ENCODE peak calls at places on chromosomes 1 and 21, in ten cellular contexts. A is GM23248; K is esophagus muscularis mucosa; V is body of pancreas; L is IMR-90; I is CD8-positive, alpha-beta memory T cell; Z is left ventricle myocardium inferior; W is PC-3; Y is pancreas; U is gastrocnemius medialis. M is an unnamed sample. For H3K9me3, the result is how much of the 10 kb centered on the place peaks cover.

GRCh38 chr1:66323958-66324357 is 210.0 kb upstream of the SGIP1 start:
- DNase-seq in A (peak), K (no peak), V (no peak), L (peak), I (no peak), Z (no peak), W (no peak), Y (no peak), U (no peak), M (no peak)

GRCh38 chr1:46532498-46533178 is 18.8 kb downstream of the KNCN start:
- DNase-seq in A (peak), K (no peak), V (peak), L (peak), I (peak), Z (peak), W (peak), Y (peak), U (peak), M (peak)

GRCh38 chr1:119712342-119713038 is 756 bp downstream of the PHGDH start:
- DNase-seq in A (peak), K (peak), V (peak), L (peak), I (no peak), Z (peak), W (peak), Y (peak), U (peak), M (peak)

GRCh38 chr1:21668232-21669032 is 725 bp downstream of the RAP1GAP start:
- DNase-seq in A (no peak), K (no peak), V (peak), L (no peak), I (no peak), Z (no peak), W (no peak), Y (no peak), U (no peak), M (no peak)

GRCh38 chr1:54649921-54650320 is 8.3 kb downstream of the MROH7 start:
- DNase-seq in A (no peak), K (no peak), V (no peak), L (no peak), I (no peak), Z (no peak), W (no peak), Y (no peak), U (no peak), M (no peak)

GRCh38 chr1:59494145-59494824 is 197.4 kb downstream of the FGGY start:
- DNase-seq in A (peak), K (peak), V (no peak), L (no peak), I (no peak), Z (no peak), W (no peak), Y (no peak), U (no peak), M (no peak)

GRCh38 chr1:209248649-209249279 is 334.8 kb upstream of the CAMK1G start:
- DNase-seq in A (peak), K (peak), V (peak), L (peak), I (no peak), Z (no peak), W (peak), Y (peak), U (no peak), M (no peak)

GRCh38 chr1:181255270-181255929 is 166.9 kb downstream of the IER5 start:
- DNase-seq in A (peak), K (peak), V (peak), L (peak), I (no peak), Z (no peak), W (peak), Y (peak), U (peak), M (no peak)

GRCh38 chr1:238176441-238176840 is 285.7 kb upstream of the ZP4 start:
- DNase-seq in A (no peak), K (no peak), V (no peak), L (no peak), I (no peak), Z (no peak), W (no peak), Y (no peak), U (no peak), M (no peak)

GRCh38 chr21:37535130-37535529 is 168.6 kb downstream of the DYRK1A start:
- DNase-seq in A (no peak), K (no peak), V (no peak), L (no peak), I (no peak), Z (no peak), W (no peak), Y (no peak), U (no peak), M (no peak)

GRCh38 chr1:247294282-247294681 is 37.4 kb downstream of the ZNF496 start:
- DNase-seq in A (peak), K (no peak), V (no peak), L (peak), I (no peak), Z (no peak), W (peak), Y (no peak), U (no peak), M (no peak)

GRCh38 chr1:43521078-43521477 is 9.6 kb upstream of the PTPRF start:
- DNase-seq in A (no peak), K (no peak), V (no peak), L (no peak), I (no peak), Z (no peak), W (no peak), Y (no peak), U (no peak), M (no peak)

GRCh38 chr1:51861669-51862068 is 16.9 kb downstream of the NRDC start:
- DNase-seq in A (peak), K (no peak), V (no peak), L (peak), I (no peak), Z (no peak), W (peak), Y (no peak), U (no peak), M (no peak)

GRCh38 chr1:20732071-20732587 is 374 bp downstream of the SH2D5 start:
- DNase-seq in A (peak), K (no peak), V (peak), L (peak), I (peak), Z (peak), W (peak), Y (peak), U (no peak), M (peak)

GRCh38 chr1:223243441-223244050 is 100.5 kb upstream of the TLR5 start:
- DNase-seq in A (no peak), K (no peak), V (no peak), L (no peak), I (no peak), Z (no peak), W (no peak), Y (no peak), U (no peak), M (peak)

GRCh38 chr1:22527555-22528296 is 35.6 kb upstream of the EPHA8 start:
- DNase-seq in A (peak), K (no peak), V (peak), L (no peak), I (no peak), Z (no peak), W (no peak), Y (no peak), U (no peak), M (no peak)

GRCh38 chr1:204199579-204199978 is 3.3 kb upstream of the KISS1 start:
- DNase-seq in A (no peak), K (no peak), V (no peak), L (no peak), I (no peak), Z (no peak), W (no peak), Y (no peak), U (no peak), M (no peak)

GRCh38 chr1:31064685-31065309 is 720 bp downstream of the PUM1 start:
- DNase-seq in A (peak), K (no peak), V (no peak), L (peak), I (peak), Z (peak), W (peak), Y (peak), U (no peak), M (peak)

GRCh38 chr1:67893126-67893495 is 59.8 kb upstream of the GNG12 start:
- DNase-seq in A (no peak), K (no peak), V (no peak), L (no peak), I (no peak), Z (no peak), W (no peak), Y (no peak), U (no peak), M (no peak)

GRCh38 chr1:76379506-76379905 is 305.0 kb downstream of the ST6GALNAC3 start:
- DNase-seq in A (no peak), K (no peak), V (no peak), L (no peak), I (no peak), Z (no peak), W (no peak), Y (no peak), U (no peak), M (no peak)

GRCh38 chr1:76381450-76382108 is 307.0 kb downstream of the ST6GALNAC3 start:
- DNase-seq in A (peak), K (no peak), V (no peak), L (peak), I (no peak), Z (no peak), W (no peak), Y (no peak), U (no peak), M (no peak)

GRCh38 chr1:76374111-76374510 is 299.6 kb downstream of the ST6GALNAC3 start:
- DNase-seq in A (no peak), K (no peak), V (no peak), L (no peak), I (no peak), Z (no peak), W (no peak), Y (no peak), U (no peak), M (no peak)

DNA sequence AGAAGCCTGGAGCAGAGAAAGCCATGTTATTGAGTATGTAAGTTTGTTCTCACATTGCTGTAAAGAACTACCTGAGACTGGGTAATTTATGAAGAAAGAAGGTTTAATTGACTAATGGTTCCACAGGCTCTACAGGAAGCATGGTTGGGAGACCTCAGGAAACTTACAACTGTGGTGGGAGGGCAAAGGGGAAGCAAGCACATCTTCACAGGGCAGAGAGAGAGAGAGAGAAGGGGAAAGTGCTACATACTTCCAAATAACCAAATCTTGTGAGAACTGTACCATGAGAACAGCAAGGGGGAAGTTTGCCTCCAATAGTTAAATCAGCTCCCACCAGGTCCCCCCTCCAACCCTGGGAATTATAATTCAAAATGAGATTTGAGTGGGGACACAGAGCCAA is 302.7 kb downstream of the ST6GALNAC3 start:
- DNase-seq in A (no peak), K (no peak), V (no peak), L (no peak), I (no peak), Z (no peak), W (no peak), Y (no peak), U (no peak), M (no peak)
- H3K4me3 ChIP-seq in A (no peak), K (no peak), V (no peak), L (no peak), I (no peak), Z (no peak), W (no peak), Y (no peak), U (no peak), M (no peak)

DNA sequence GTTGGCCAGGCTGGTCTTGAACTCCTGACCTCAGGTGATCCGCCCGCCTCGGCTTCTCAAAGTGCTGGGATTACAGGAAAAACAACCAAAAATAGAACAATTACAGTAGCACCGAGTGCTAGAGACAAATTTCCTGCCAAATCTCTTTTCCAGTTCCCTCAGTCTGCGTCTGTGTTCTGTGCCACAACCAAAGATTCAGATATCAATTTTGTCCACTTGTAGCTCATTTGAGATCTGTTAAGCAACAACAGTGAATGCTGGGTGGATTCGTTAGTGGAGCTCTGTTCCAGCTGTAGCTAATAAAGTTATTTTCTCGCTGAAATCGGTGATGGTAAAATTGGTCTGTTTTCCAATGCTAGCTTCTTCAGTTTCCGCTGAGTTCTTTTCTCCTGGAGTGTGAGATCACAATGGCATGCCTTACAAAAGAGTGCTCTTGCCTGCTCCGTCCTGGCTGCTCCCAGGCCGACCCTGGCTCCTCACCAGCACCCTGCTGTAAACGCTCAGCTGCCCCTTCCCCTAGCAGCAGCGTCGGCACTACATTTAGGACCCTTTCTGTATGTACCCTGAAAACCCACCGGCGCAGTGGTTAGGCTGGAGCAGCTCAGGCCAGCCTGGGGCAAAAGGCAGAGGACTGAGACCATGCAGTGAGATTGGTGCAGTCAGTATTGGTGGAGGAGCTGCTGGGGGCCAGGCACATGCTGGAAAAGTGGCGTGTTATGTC is 395.4 kb downstream of the KIF26B start:
- DNase-seq in A (peak), K (no peak), V (no peak), L (no peak), I (no peak), Z (no peak), W (no peak), Y (no peak), U (no peak), M (no peak)
- H3K27ac ChIP-seq in A (no peak), K (no peak), V (no peak), L (no peak), I (no peak), Z (peak), W (no peak), Y (no peak), U (no peak), M (no peak)

GRCh38 chr1:111101854-111102642 is 37.8 kb downstream of the DRAM2 start:
- DNase-seq in A (no peak), K (no peak), V (no peak), L (no peak), I (no peak), Z (no peak), W (peak), Y (no peak), U (no peak), M (no peak)

GRCh38 chr1:111099289-111099688 is 40.6 kb downstream of the DRAM2 start:
- DNase-seq in A (no peak), K (no peak), V (no peak), L (no peak), I (no peak), Z (no peak), W (no peak), Y (no peak), U (no peak), M (no peak)

DNA sequence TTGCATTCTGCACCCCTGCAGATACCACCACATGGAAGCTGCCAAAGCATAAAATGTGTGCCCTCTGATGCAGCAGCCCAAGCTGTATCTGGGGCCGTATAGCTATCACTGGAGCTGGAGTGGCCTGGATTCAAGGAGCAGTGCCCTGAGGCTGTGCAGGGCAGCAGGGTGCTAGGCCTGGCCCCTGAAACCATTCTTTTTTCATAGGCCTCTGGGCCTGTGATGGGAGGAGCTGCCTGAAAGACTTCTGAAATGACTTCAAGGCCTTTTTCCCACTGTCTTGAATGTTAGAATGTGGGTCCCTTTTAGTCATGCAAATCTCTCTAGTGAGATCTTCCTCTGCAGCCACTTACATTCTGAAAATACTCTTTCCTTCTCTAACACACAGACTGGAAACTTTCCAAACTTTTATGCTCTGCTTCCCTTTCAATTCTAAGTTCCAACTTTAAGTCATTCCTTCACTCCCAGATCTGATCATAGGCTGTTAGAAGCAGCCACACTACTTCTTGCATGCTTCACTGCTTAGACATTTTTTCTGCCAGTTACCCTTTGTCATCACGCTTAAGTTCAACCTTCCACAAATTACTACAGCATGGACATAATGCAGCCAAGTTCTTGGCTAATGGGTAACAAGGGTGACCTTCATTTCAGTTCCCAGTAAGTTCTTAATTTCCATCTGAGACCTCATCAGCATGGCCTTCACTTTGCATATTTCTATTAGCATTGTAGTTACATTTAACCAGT is 42.4 kb downstream of the DRAM2 start:
- DNase-seq in A (no peak), K (no peak), V (no peak), L (no peak), I (no peak), Z (no peak), W (no peak), Y (no peak), U (no peak), M (no peak)
- H3K9me3 ChIP-seq in A (under half), K (under half), V (under half), L (under half), I (under half), Z (half or more), W (under half), Y (under half), U (under half), M (under half)

GRCh38 chr1:15411593-15412487 is 2.2 kb downstream of the EFHD2 start:
- DNase-seq in A (peak), K (no peak), V (peak), L (peak), I (peak), Z (peak), W (peak), Y (no peak), U (peak), M (peak)
- H3K4me3 ChIP-seq in A (peak), K (peak), V (no peak), L (peak), I (peak), Z (peak), W (peak), Y (peak), U (no peak), M (peak)

GRCh38 chr1:226353698-226354525 is 44.9 kb upstream of the LIN9 start:
- DNase-seq in A (no peak), K (no peak), V (no peak), L (no peak), I (no peak), Z (no peak), W (no peak), Y (no peak), U (no peak), M (no peak)

GRCh38 chr1:226350504-226350865 is 41.5 kb upstream of the LIN9 start:
- DNase-seq in A (no peak), K (no peak), V (peak), L (no peak), I (no peak), Z (no peak), W (no peak), Y (no peak), U (no peak), M (no peak)

GRCh38 chr1:226349081-226349480 is 40.1 kb upstream of the LIN9 start:
- DNase-seq in A (no peak), K (no peak), V (no peak), L (no peak), I (no peak), Z (no peak), W (no peak), Y (no peak), U (no peak), M (no peak)

GRCh38 chr1:226349801-226350503 is 41.0 kb upstream of the LIN9 start:
- DNase-seq in A (no peak), K (no peak), V (peak), L (no peak), I (no peak), Z (no peak), W (no peak), Y (no peak), U (no peak), M (no peak)

DNA sequence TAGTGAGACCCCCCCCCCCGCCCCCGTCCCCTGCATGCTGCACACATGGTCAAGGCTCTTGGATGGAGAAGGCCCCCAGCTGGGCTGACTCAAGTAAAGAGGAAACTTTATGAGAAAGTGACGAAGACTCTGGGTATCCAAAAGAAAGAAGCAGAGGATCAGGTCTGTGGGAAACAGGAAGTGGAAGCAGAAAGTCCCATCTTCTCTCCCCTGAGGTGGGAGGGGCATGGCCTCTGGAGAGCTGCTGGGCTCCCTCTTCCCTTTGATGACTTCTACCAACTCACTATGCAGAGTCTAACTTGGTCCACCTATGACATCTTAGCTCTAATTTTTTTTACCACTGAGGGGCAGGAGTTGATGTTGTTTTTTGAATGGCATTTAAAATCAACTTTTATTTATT is 42.7 kb upstream of the LIN9 start:
- DNase-seq in A (no peak), K (no peak), V (no peak), L (no peak), I (no peak), Z (no peak), W (peak), Y (no peak), U (no peak), M (no peak)
- H3K27ac ChIP-seq in A (no peak), K (no peak), V (no peak), L (no peak), I (no peak), Z (no peak), W (no peak), Y (no peak), U (no peak), M (no peak)

DNA sequence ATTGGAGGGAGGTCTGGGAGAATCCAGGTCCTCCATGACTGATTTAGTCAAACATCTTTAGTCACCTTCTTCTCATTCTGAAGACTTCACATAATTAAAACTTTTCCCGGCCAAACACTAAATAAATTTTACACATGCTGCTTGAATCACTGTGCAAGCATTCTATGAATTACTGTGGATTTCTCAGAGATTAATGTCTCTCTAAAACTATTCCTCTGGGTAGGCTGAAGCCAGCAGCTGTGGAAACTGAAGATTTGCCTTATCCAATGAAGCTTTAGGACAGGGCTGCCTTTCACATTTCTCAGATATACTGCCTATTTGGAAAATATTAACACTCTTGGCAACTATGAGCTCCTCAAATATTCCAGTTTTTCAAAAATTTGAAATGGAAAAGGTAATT is 61.7 kb downstream of the JMJD4 start:
- DNase-seq in A (no peak), K (no peak), V (no peak), L (no peak), I (no peak), Z (no peak), W (no peak), Y (no peak), U (no peak), M (no peak)
- H3K9me3 ChIP-seq in A (under half), K (half or more), V (under half), L (under half), I (half or more), Z (half or more), W (half or more), Y (under half), U (under half), M (under half)

M was measured in SJSA1.